ENCODE peak calls at places on chromosomes 5 and 9, in nine cellular contexts. N, D, I, A, U, C, B, J and E are unnamed samples.

GRCh38 chr5:43433381-43433780 is 21.2 kb upstream of the CCL28 start:
- ATAC-seq in N (no peak), D (no peak), I (no peak), A (no peak), U (no peak), C (peak; percentile 34), B (no peak), J (no peak), E (no peak)

GRCh38 chr5:11310158-11310557 is 549.1 kb upstream of the DAP start:
- ATAC-seq in N (no peak), D (no peak), I (no peak), A (no peak), U (no peak), C (no peak), B (no peak), J (no peak), E (no peak)

GRCh38 chr5:75282581-75282980 is 45.9 kb upstream of the ANKRD31 start:
- ATAC-seq in N (no peak), D (no peak), I (no peak), A (no peak), U (no peak), C (no peak), B (no peak), J (no peak), E (no peak)

GRCh38 chr9:108150736-108151135 is 661.2 kb upstream of the KLF4 start:
- ATAC-seq in N (no peak), D (no peak), I (no peak), A (peak; percentile 82), U (no peak), C (no peak), B (peak; percentile 44), J (no peak), E (no peak)

GRCh38 chr5:72125931-72126620 is 18.8 kb downstream of the MAP1B start:
- ATAC-seq in N (peak; percentile 62), D (no peak), I (no peak), A (no peak), U (no peak), C (no peak), B (no peak), J (no peak), E (no peak)

GRCh38 chr9:90815183-90815943 is 13.7 kb downstream of the SYK start:
- ATAC-seq in N (no peak), D (no peak), I (no peak), A (peak; percentile 43), U (no peak), C (no peak), B (peak; percentile 75), J (no peak), E (peak; percentile 16)

GRCh38 chr9:87682085-87682484 is 43.8 kb upstream of the CTSL start:
- ATAC-seq in N (no peak), D (no peak), I (no peak), A (no peak), U (no peak), C (no peak), B (no peak), J (no peak), E (no peak)

GRCh38 chr5:1840741-1841521 is 39.7 kb downstream of the NDUFS6 start:
- ATAC-seq in N (no peak), D (no peak), I (peak; percentile 56), A (no peak), U (no peak), C (no peak), B (no peak), J (no peak), E (no peak)

GRCh38 chr9:2765250-2765880 is 48.1 kb downstream of the KCNV2 start:
- ATAC-seq in N (no peak), D (no peak), I (no peak), A (no peak), U (peak; percentile 16), C (no peak), B (no peak), J (peak; percentile 58), E (peak; percentile 61)

GRCh38 chr9:100425758-100426157 is 1.2 kb upstream of the MSANTD3 start:
- ATAC-seq in N (no peak), D (no peak), I (no peak), A (no peak), U (no peak), C (no peak), B (no peak), J (no peak), E (no peak)

GRCh38 chr9:110013064-110013463 is 194.9 kb downstream of the C9orf152 start:
- ATAC-seq in N (no peak), D (no peak), I (no peak), A (no peak), U (no peak), C (no peak), B (no peak), J (no peak), E (no peak)

GRCh38 chr9:94782367-94783120 is 56.0 kb downstream of the AOPEP start:
- ATAC-seq in N (peak; percentile 8), D (no peak), I (peak; percentile 44), A (peak; percentile 11), U (no peak), C (peak; percentile 14), B (peak; percentile 6), J (no peak), E (no peak)

GRCh38 chr5:179275941-179276837 is 69.1 kb downstream of the ADAMTS2 start:
- ATAC-seq in N (no peak), D (no peak), I (peak; percentile 64), A (peak; percentile 71), U (no peak), C (no peak), B (peak; percentile 74), J (no peak), E (no peak)

GRCh38 chr5:43602456-43602817 is 543 bp upstream of the NNT start:
- ATAC-seq in N (peak; percentile 58), D (peak; percentile 11), I (peak; percentile 58), A (peak; percentile 49), U (peak; percentile 2), C (peak; percentile 43), B (peak; percentile 42), J (peak; percentile 17), E (peak; percentile 23)

GRCh38 chr5:138662599-138662998 is 87.4 kb upstream of the HSPA9 start:
- ATAC-seq in N (no peak), D (peak; percentile 51), I (no peak), A (peak; percentile 24), U (peak; percentile 66), C (no peak), B (peak; percentile 22), J (peak; percentile 65), E (peak; percentile 52)

GRCh38 chr9:12777149-12778010 is 2.6 kb downstream of the LURAP1L start:
- ATAC-seq in N (no peak), D (no peak), I (no peak), A (no peak), U (no peak), C (no peak), B (no peak), J (no peak), E (no peak)

GRCh38 chr5:110442856-110443255 is 283.6 kb downstream of the TMEM232 start:
- ATAC-seq in N (no peak), D (no peak), I (no peak), A (peak; percentile 14), U (no peak), C (no peak), B (no peak), J (peak; percentile 50), E (no peak)

GRCh38 chr9:98999152-98999525 is 55.4 kb downstream of the COL15A1 start:
- ATAC-seq in N (no peak), D (no peak), I (peak; percentile 53), A (peak; percentile 6), U (no peak), C (no peak), B (no peak), J (no peak), E (no peak)

GRCh38 chr9:127258884-127259471 is 5.6 kb upstream of the GARNL3 start:
- ATAC-seq in N (no peak), D (no peak), I (no peak), A (no peak), U (no peak), C (no peak), B (no peak), J (no peak), E (no peak)

GRCh38 chr9:7739595-7739994 is 60.0 kb downstream of the DMAC1 start:
- ATAC-seq in N (no peak), D (no peak), I (no peak), A (no peak), U (no peak), C (no peak), B (no peak), J (no peak), E (no peak)

GRCh38 chr9:7315746-7316457 is 483.7 kb downstream of the DMAC1 start:
- ATAC-seq in N (no peak), D (no peak), I (no peak), A (no peak), U (no peak), C (no peak), B (peak; percentile 35), J (no peak), E (no peak)

GRCh38 chr5:68187268-68188055 is 28.1 kb upstream of the PIK3R1 start:
- ATAC-seq in N (no peak), D (no peak), I (no peak), A (peak; percentile 53), U (no peak), C (peak; percentile 63), B (peak; percentile 47), J (no peak), E (no peak)